ENCODE peak calls at places on chromosomes 11 and 22, in ten cellular contexts. M, C, I, N, T, R, J, G, D and L are unnamed samples.

GRCh38 chr11:128680906-128681305 is 13.0 kb upstream of the FLI1 start:
- DNase-seq in M (no peak), C (no peak), I (no peak), N (no peak), T (no peak), R (no peak), J (no peak), G (no peak), D (no peak), L (peak)

GRCh38 chr11:79414644-79415317 is 26.0 kb downstream of the TENM4 start:
- DNase-seq in M (no peak), C (no peak), I (peak), N (peak), T (no peak), R (no peak), J (no peak), G (no peak), D (no peak), L (no peak)

GRCh38 chr11:72004515-72005346 is 6.0 kb downstream of the IL18BP start:
- DNase-seq in M (no peak), C (no peak), I (no peak), N (no peak), T (no peak), R (no peak), J (no peak), G (no peak), D (no peak), L (no peak)

GRCh38 chr22:44379817-44380560 is 67.2 kb upstream of the SHISAL1 start:
- DNase-seq in M (no peak), C (no peak), I (no peak), N (no peak), T (no peak), R (no peak), J (no peak), G (no peak), D (no peak), L (no peak)

GRCh38 chr11:32309541-32310217 is 125.7 kb downstream of the WT1 start:
- DNase-seq in M (no peak), C (no peak), I (no peak), N (no peak), T (no peak), R (no peak), J (no peak), G (no peak), D (no peak), L (no peak)

GRCh38 chr22:38781033-38781432 is 12.9 kb downstream of the DNAL4 start:
- DNase-seq in M (no peak), C (no peak), I (no peak), N (no peak), T (no peak), R (no peak), J (no peak), G (no peak), D (no peak), L (no peak)

GRCh38 chr11:1302461-1303073 is 6.9 kb downstream of the TOLLIP start:
- DNase-seq in M (peak), C (no peak), I (no peak), N (no peak), T (no peak), R (no peak), J (no peak), G (peak), D (peak), L (no peak)

GRCh38 chr11:31397239-31397834 is 27.7 kb downstream of the DNAJC24 start:
- DNase-seq in M (no peak), C (no peak), I (peak), N (peak), T (no peak), R (no peak), J (peak), G (no peak), D (no peak), L (peak)

GRCh38 chr11:97290444-97291041 is 900.7 kb downstream of the JRKL start:
- DNase-seq in M (no peak), C (no peak), I (no peak), N (no peak), T (no peak), R (no peak), J (peak), G (no peak), D (no peak), L (no peak)

GRCh38 chr11:47863189-47863892 is 15.2 kb upstream of the NUP160 start:
- DNase-seq in M (no peak), C (peak), I (peak), N (no peak), T (no peak), R (no peak), J (no peak), G (no peak), D (no peak), L (peak)

GRCh38 chr11:12110714-12111481 is 508 bp downstream of the MICAL2 start:
- DNase-seq in M (peak), C (peak), I (no peak), N (peak), T (no peak), R (peak), J (peak), G (peak), D (no peak), L (no peak)

GRCh38 chr11:84117394-84117793 is 831.2 kb upstream of the CCDC90B start:
- DNase-seq in M (no peak), C (no peak), I (no peak), N (no peak), T (no peak), R (no peak), J (no peak), G (no peak), D (no peak), L (no peak)

GRCh38 chr22:25351631-25352293 is 132.3 kb downstream of the CRYBB2 start:
- DNase-seq in M (no peak), C (no peak), I (no peak), N (no peak), T (no peak), R (no peak), J (no peak), G (no peak), D (peak), L (no peak)

GRCh38 chr11:13578514-13579140 is 82.8 kb upstream of the PTH start:
- DNase-seq in M (no peak), C (no peak), I (no peak), N (no peak), T (no peak), R (no peak), J (no peak), G (no peak), D (no peak), L (no peak)

GRCh38 chr22:46803936-46804335 is 41.5 kb downstream of the TBC1D22A start:
- DNase-seq in M (no peak), C (no peak), I (no peak), N (no peak), T (no peak), R (no peak), J (no peak), G (no peak), D (no peak), L (no peak)

GRCh38 chr11:27460158-27460565 is 12.4 kb downstream of the LGR4 start:
- DNase-seq in M (peak), C (no peak), I (no peak), N (no peak), T (no peak), R (no peak), J (no peak), G (peak), D (no peak), L (no peak)

GRCh38 chr11:1049431-1049891 is 12.9 kb upstream of the MUC6 start:
- DNase-seq in M (peak), C (no peak), I (no peak), N (no peak), T (no peak), R (no peak), J (peak), G (peak), D (no peak), L (no peak)

GRCh38 chr11:79100093-79100704 is 340.6 kb downstream of the TENM4 start:
- DNase-seq in M (peak), C (peak), I (peak), N (peak), T (no peak), R (peak), J (peak), G (peak), D (no peak), L (peak)

GRCh38 chr11:119144825-119145476 is 3.9 kb upstream of the ABCG4 start:
- DNase-seq in M (peak), C (peak), I (peak), N (peak), T (peak), R (peak), J (peak), G (peak), D (peak), L (peak)

GRCh38 chr11:96096360-96096759 is 172.5 kb upstream of the MTMR2 start:
- DNase-seq in M (no peak), C (no peak), I (no peak), N (no peak), T (no peak), R (no peak), J (no peak), G (no peak), D (no peak), L (no peak)

GRCh38 chr11:2528301-2529050 is 83.7 kb downstream of the KCNQ1 start:
- DNase-seq in M (no peak), C (no peak), I (no peak), N (no peak), T (no peak), R (peak), J (no peak), G (peak), D (no peak), L (no peak)

GRCh38 chr22:44248926-44249325 is 63.8 kb downstream of the SHISAL1 start:
- DNase-seq in M (no peak), C (no peak), I (no peak), N (no peak), T (no peak), R (no peak), J (no peak), G (no peak), D (no peak), L (no peak)

GRCh38 chr11:65187146-65187675 is 5.5 kb downstream of the CAPN1 start:
- DNase-seq in M (no peak), C (no peak), I (no peak), N (no peak), T (no peak), R (no peak), J (no peak), G (peak), D (no peak), L (no peak)

GRCh38 chr11:20873054-20873453 is 203.7 kb downstream of the NELL1 start:
- DNase-seq in M (no peak), C (no peak), I (no peak), N (peak), T (no peak), R (no peak), J (peak), G (no peak), D (no peak), L (peak)

GRCh38 chr11:31487848-31488247 is 21.6 kb downstream of the IMMP1L start:
- DNase-seq in M (no peak), C (peak), I (peak), N (peak), T (no peak), R (no peak), J (peak), G (no peak), D (no peak), L (peak)

GRCh38 chr11:134418119-134418840 is 6.2 kb upstream of the B3GAT1 start:
- DNase-seq in M (no peak), C (no peak), I (peak), N (peak), T (no peak), R (no peak), J (no peak), G (no peak), D (no peak), L (no peak)

GRCh38 chr11:129766858-129767604 is 48.6 kb upstream of the TMEM45B start:
- DNase-seq in M (no peak), C (peak), I (peak), N (peak), T (no peak), R (no peak), J (no peak), G (no peak), D (no peak), L (peak)